ENCODE peak calls at places on chromosomes 11 and 22, in four cellular contexts. One of them, this sample, is unnamed.

GRCh38 chr11:12222099-12222751 is 111.8 kb downstream of the MICAL2 start:
- DNase-seq in neural crest cell: no peak
- DNase-seq in IMR-90: no peak
- DNase-seq in hypothalamus: no peak
- DNase-seq in this sample: no peak

GRCh38 chr11:69294621-69295078 is 695 bp downstream of the MYEOV start:
- DNase-seq in neural crest cell: no peak
- DNase-seq in IMR-90: no peak
- DNase-seq in hypothalamus: no peak
- DNase-seq in this sample: no peak

GRCh38 chr11:33643167-33643817 is 57.3 kb downstream of the C11orf91 start:
- DNase-seq in neural crest cell: no peak
- DNase-seq in IMR-90: no peak
- DNase-seq in hypothalamus: no peak
- DNase-seq in this sample: no peak

GRCh38 chr11:36010010-36010740 is 66.3 kb downstream of the LDLRAD3 start:
- DNase-seq in neural crest cell: no peak
- DNase-seq in IMR-90: peak; percentile 57
- DNase-seq in hypothalamus: no peak
- DNase-seq in this sample: no peak

GRCh38 chr22:17492247-17492646 is 71.1 kb upstream of the SLC25A18 start:
- DNase-seq in neural crest cell: no peak
- DNase-seq in IMR-90: no peak
- DNase-seq in hypothalamus: no peak
- DNase-seq in this sample: no peak

GRCh38 chr22:29211066-29211841 is 5.6 kb downstream of the EMID1 start:
- DNase-seq in neural crest cell: no peak
- DNase-seq in IMR-90: no peak
- DNase-seq in hypothalamus: no peak
- DNase-seq in this sample: no peak

GRCh38 chr22:22798232-22798616 is 89.4 kb upstream of the IGLL5 start:
- DNase-seq in neural crest cell: no peak
- DNase-seq in IMR-90: no peak
- DNase-seq in hypothalamus: no peak
- DNase-seq in this sample: no peak

GRCh38 chr22:39444937-39445465 is 11.8 kb upstream of the MGAT3 start:
- DNase-seq in neural crest cell: no peak
- DNase-seq in IMR-90: no peak
- DNase-seq in hypothalamus: no peak
- DNase-seq in this sample: no peak

GRCh38 chr11:128757235-128757711 is 63.4 kb downstream of the FLI1 start:
- DNase-seq in neural crest cell: no peak
- DNase-seq in IMR-90: peak; percentile 48
- DNase-seq in hypothalamus: no peak
- DNase-seq in this sample: no peak

GRCh38 chr11:35525501-35526175 is at the start of gene PAMR1:
- DNase-seq in neural crest cell: no peak
- DNase-seq in IMR-90: peak; percentile 90
- DNase-seq in hypothalamus: no peak
- DNase-seq in this sample: peak; percentile 42

GRCh38 chr22:42993651-42994275 is 21.2 kb downstream of the PACSIN2 start:
- DNase-seq in neural crest cell: no peak
- DNase-seq in IMR-90: peak; percentile 60
- DNase-seq in hypothalamus: no peak
- DNase-seq in this sample: no peak

GRCh38 chr11:67368621-67369020 is 4.8 kb downstream of the CLCF1 start:
- DNase-seq in neural crest cell: no peak
- DNase-seq in IMR-90: no peak
- DNase-seq in hypothalamus: no peak
- DNase-seq in this sample: no peak

GRCh38 chr11:110147965-110148709 is 54.9 kb downstream of the ZC3H12C start:
- DNase-seq in neural crest cell: no peak
- DNase-seq in IMR-90: peak; percentile 92
- DNase-seq in hypothalamus: no peak
- DNase-seq in this sample: no peak

GRCh38 chr11:12845739-12846358 is 163.3 kb upstream of the RASSF10 start:
- DNase-seq in neural crest cell: peak; percentile 37
- DNase-seq in IMR-90: peak; percentile 78
- DNase-seq in hypothalamus: no peak
- DNase-seq in this sample: peak; percentile 82

GRCh38 chr11:6825333-6825744 is 20.1 kb upstream of the OR10A5 start:
- DNase-seq in neural crest cell: no peak
- DNase-seq in IMR-90: no peak
- DNase-seq in hypothalamus: no peak
- DNase-seq in this sample: no peak